ENCODE peak calls at places on chromosomes 5 and 9, in four cellular contexts. One of them, this sample, is unnamed.

GRCh38 chr9:71628247-71628646 is 140.1 kb downstream of the CEMIP2 start:
- DNase-seq in fibroblast of lung: no peak
- DNase-seq in HCT116: no peak
- DNase-seq in K562: peak; percentile 45
- DNase-seq in this sample: no peak

GRCh38 chr9:114005371-114006154 is 72.5 kb downstream of the AMBP start:
- DNase-seq in fibroblast of lung: no peak
- DNase-seq in HCT116: no peak
- DNase-seq in K562: no peak
- DNase-seq in this sample: no peak

GRCh38 chr9:127199001-127199791 is 65.4 kb upstream of the GARNL3 start:
- DNase-seq in fibroblast of lung: peak; percentile 62
- DNase-seq in HCT116: peak; percentile 67
- DNase-seq in K562: peak; percentile 81
- DNase-seq in this sample: peak; percentile 61

GRCh38 chr5:31185951-31186350 is 7.5 kb upstream of the CDH6 start:
- DNase-seq in fibroblast of lung: no peak
- DNase-seq in HCT116: no peak
- DNase-seq in K562: no peak
- DNase-seq in this sample: no peak

GRCh38 chr5:64497390-64497789 is 8.4 kb upstream of the RGS7BP start:
- DNase-seq in fibroblast of lung: peak; percentile 23
- DNase-seq in HCT116: no peak
- DNase-seq in K562: no peak
- DNase-seq in this sample: no peak

GRCh38 chr9:101569736-101570501 is 24.9 kb downstream of the PPP3R2 start:
- DNase-seq in fibroblast of lung: no peak
- DNase-seq in HCT116: no peak
- DNase-seq in K562: peak; percentile 53
- DNase-seq in this sample: no peak

GRCh38 chr5:75614165-75614564 is 2.9 kb downstream of the ANKDD1B start:
- DNase-seq in fibroblast of lung: no peak
- DNase-seq in HCT116: no peak
- DNase-seq in K562: no peak
- DNase-seq in this sample: no peak

GRCh38 chr5:142869883-142870282 is 99.7 kb downstream of the ARHGAP26 start:
- DNase-seq in fibroblast of lung: no peak
- DNase-seq in HCT116: no peak
- DNase-seq in K562: no peak
- DNase-seq in this sample: no peak

GRCh38 chr5:149028984-149029383 is 33.9 kb downstream of the SH3TC2 start:
- DNase-seq in fibroblast of lung: no peak
- DNase-seq in HCT116: no peak
- DNase-seq in K562: no peak
- DNase-seq in this sample: no peak

GRCh38 chr5:63262191-63262981 is 683.8 kb downstream of the LRRC70 start:
- DNase-seq in fibroblast of lung: peak; percentile 46
- DNase-seq in HCT116: no peak
- DNase-seq in K562: no peak
- DNase-seq in this sample: no peak

GRCh38 chr5:124740055-124740454 is 6.4 kb downstream of the ZNF608 start:
- DNase-seq in fibroblast of lung: no peak
- DNase-seq in HCT116: no peak
- DNase-seq in K562: no peak
- DNase-seq in this sample: no peak

GRCh38 chr5:124742521-124742920 is 3.9 kb downstream of the ZNF608 start:
- DNase-seq in fibroblast of lung: no peak
- DNase-seq in HCT116: no peak
- DNase-seq in K562: no peak
- DNase-seq in this sample: no peak

GRCh38 chr5:124741711-124742496 is 4.5 kb downstream of the ZNF608 start:
- DNase-seq in fibroblast of lung: peak; percentile 99
- DNase-seq in HCT116: peak; percentile 75
- DNase-seq in K562: no peak
- DNase-seq in this sample: no peak

GRCh38 chr5:124742983-124743533 is 3.4 kb downstream of the ZNF608 start:
- DNase-seq in fibroblast of lung: peak; percentile 96
- DNase-seq in HCT116: peak; percentile 81
- DNase-seq in K562: peak; percentile 27
- DNase-seq in this sample: no peak

DNA sequence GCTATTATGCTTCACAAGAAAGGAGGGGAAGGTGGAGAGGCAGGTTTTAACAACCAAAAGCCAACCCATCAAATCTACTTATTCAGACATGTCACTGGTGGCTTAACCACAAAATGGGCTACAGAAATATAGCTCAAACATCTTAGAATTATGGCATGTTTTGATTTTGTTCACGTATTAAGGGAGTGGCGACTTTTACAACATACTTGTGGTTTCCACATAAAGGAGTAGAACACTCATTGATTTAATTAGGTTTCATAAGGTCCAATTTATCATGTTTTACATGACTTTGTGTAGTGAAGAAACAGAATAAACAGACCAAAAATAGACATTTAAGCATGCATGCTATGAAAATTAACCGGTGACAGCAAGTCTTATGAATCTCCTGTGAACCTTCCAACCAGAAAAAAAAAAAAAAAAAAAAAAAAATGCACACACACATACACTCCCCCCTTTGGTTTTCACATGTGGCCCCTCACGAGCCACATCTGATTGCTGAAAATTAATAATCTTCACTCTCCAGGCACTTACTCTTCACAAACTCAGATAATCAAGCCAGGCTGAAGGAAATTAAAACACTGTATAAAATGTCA is 5.4 kb downstream of the ZNF608 start:
- DNase-seq in fibroblast of lung: peak; percentile 90
- DNase-seq in HCT116: no peak
- DNase-seq in K562: no peak
- DNase-seq in this sample: no peak
- H4K20me1 ChIP-seq in fibroblast of lung: no peaks in the 10 kb centered on the region
- H4K20me1 ChIP-seq in HCT116: no peaks in the 10 kb centered on the region
- H4K20me1 ChIP-seq in K562: no peaks in the 10 kb centered on the region
- H4K20me1 ChIP-seq in this sample: no peaks in the 10 kb centered on the region

DNA sequence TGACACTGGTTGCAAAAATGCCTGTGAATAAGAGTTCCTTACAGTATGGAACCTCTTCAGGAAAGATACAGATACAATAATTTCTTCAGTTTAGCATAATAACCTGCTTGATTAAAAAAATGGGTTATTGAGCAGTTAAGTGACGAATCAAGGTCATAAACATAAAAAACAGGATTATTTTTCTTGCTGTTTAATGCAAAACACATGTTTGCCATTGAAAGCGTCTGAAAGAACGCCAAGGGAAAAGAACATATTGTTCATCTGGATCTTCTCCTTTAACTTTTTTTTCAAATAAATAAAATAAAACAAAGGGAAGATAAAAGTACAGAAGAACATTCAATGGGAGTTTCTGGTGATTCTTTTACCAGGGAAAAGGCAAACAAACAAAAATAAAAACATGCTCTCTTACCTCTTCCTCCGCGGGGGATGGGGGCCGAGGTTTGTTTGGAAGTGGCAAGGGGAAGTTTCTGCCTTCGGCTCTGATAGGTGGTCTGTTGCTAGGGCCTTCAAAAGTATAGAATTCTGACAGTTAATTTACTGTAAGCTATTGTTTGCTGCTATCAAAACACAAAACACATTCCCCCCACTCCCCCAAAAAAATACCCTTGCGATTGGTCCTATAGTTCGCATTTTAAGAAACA is 20.0 kb downstream of the C5orf58 start:
- DNase-seq in fibroblast of lung: no peak
- DNase-seq in HCT116: no peak
- DNase-seq in K562: no peak
- DNase-seq in this sample: no peak
- H3K4me3 ChIP-seq in fibroblast of lung: no peak overlapping the region
- H3K4me3 ChIP-seq in HCT116: no peak overlapping the region
- H3K4me3 ChIP-seq in K562: no peak overlapping the region
- H3K4me3 ChIP-seq in this sample: no peak overlapping the region

DNA sequence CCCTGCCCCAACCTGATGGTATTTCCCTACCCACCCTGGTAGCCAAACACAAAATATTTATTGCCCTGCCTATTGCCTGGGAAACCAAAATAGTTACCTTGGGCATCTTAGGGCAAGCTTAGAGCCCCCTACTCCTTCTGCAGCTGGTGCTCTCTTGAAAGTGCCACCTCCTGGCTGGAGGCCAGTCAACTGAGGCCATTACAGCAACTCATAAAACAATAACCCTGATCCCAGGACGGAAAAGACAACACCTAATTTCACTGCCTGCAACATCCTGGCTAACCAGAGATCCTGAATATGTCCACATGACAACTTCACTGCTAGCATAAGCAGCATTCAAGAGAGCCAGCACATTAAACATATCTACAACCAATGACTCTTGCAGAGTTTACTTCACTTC is 38.7 kb downstream of the MTAP start:
- DNase-seq in fibroblast of lung: no peak
- DNase-seq in HCT116: no peak
- DNase-seq in K562: no peak
- DNase-seq in this sample: no peak
- H3K9me3 ChIP-seq in fibroblast of lung: no peaks in the 10 kb centered on the region
- H3K9me3 ChIP-seq in HCT116: no peaks in the 10 kb centered on the region
- H3K9me3 ChIP-seq in K562: no peaks in the 10 kb centered on the region
- H3K9me3 ChIP-seq in this sample: peaks cover 2% of the 10 kb centered on the region

GRCh38 chr9:136857606-136858412 is 5.7 kb downstream of the MAMDC4 start:
- DNase-seq in fibroblast of lung: no peak
- DNase-seq in HCT116: no peak
- DNase-seq in K562: no peak
- DNase-seq in this sample: no peak
- H4K20me1 ChIP-seq in fibroblast of lung: no peaks in the 10 kb centered on the region
- H4K20me1 ChIP-seq in HCT116: no peaks in the 10 kb centered on the region
- H4K20me1 ChIP-seq in K562: peaks cover 10% of the 10 kb centered on the region
- H4K20me1 ChIP-seq in this sample: peaks cover 11% of the 10 kb centered on the region

GRCh38 chr5:95760291-95761191 is 29.4 kb downstream of the RHOBTB3 start:
- DNase-seq in fibroblast of lung: peak; percentile 100
- DNase-seq in HCT116: no peak
- DNase-seq in K562: no peak
- DNase-seq in this sample: peak; percentile 29
- H3K4me3 ChIP-seq in fibroblast of lung: peak overlapping the region; percentile 25
- H3K4me3 ChIP-seq in HCT116: no peak overlapping the region
- H3K4me3 ChIP-seq in K562: no peak overlapping the region
- H3K4me3 ChIP-seq in this sample: peak overlapping the region; percentile 43

GRCh38 chr5:29588276-29588675 is 1605.2 kb upstream of the CDH6 start:
- DNase-seq in fibroblast of lung: no peak
- DNase-seq in HCT116: no peak
- DNase-seq in K562: no peak
- DNase-seq in this sample: no peak
- H3K9me3 ChIP-seq in fibroblast of lung: no peaks in the 10 kb centered on the region
- H3K9me3 ChIP-seq in HCT116: peaks cover 19% of the 10 kb centered on the region
- H3K9me3 ChIP-seq in K562: no peaks in the 10 kb centered on the region
- H3K9me3 ChIP-seq in this sample: no peaks in the 10 kb centered on the region

GRCh38 chr5:68264024-68264956 is 48.7 kb downstream of the PIK3R1 start:
- DNase-seq in fibroblast of lung: peak; percentile 89
- DNase-seq in HCT116: no peak
- DNase-seq in K562: no peak
- DNase-seq in this sample: no peak
- H4K20me1 ChIP-seq in fibroblast of lung: no peaks in the 10 kb centered on the region
- H4K20me1 ChIP-seq in HCT116: no peaks in the 10 kb centered on the region
- H4K20me1 ChIP-seq in K562: no peaks in the 10 kb centered on the region
- H4K20me1 ChIP-seq in this sample: peaks cover 7% of the 10 kb centered on the region

GRCh38 chr9:73880101-73880500 is 617.0 kb upstream of the RORB start:
- DNase-seq in fibroblast of lung: peak; percentile 59
- DNase-seq in HCT116: no peak
- DNase-seq in K562: no peak
- DNase-seq in this sample: no peak
- H3K4me3 ChIP-seq in fibroblast of lung: no peak overlapping the region
- H3K4me3 ChIP-seq in HCT116: no peak overlapping the region
- H3K4me3 ChIP-seq in K562: no peak overlapping the region
- H3K4me3 ChIP-seq in this sample: no peak overlapping the region

This sample was measured in DND-41.